ENCODE peak calls at places on chromosome 22, in nine cellular contexts. One of them, this sample, is unnamed.

GRCh38 chr22:36673821-36674220 is 29.7 kb downstream of the CACNG2 start:
- DNase-seq in lung: no peak
- DNase-seq in PC-9: no peak
- DNase-seq in neural progenitor cell: no peak
- DNase-seq in CD8-positive, alpha-beta memory T cell: no peak
- DNase-seq in cardiac muscle cell: no peak
- DNase-seq in CD8-positive, alpha-beta T cell: no peak
- DNase-seq in left ventricle myocardium inferior: no peak
- DNase-seq in uterus: no peak
- DNase-seq in this sample: no peak

GRCh38 chr22:37740455-37741311 is 43.8 kb downstream of the TRIOBP start:
- DNase-seq in lung: no peak
- DNase-seq in PC-9: no peak
- DNase-seq in neural progenitor cell: no peak
- DNase-seq in CD8-positive, alpha-beta memory T cell: peak; percentile 72
- DNase-seq in cardiac muscle cell: no peak
- DNase-seq in CD8-positive, alpha-beta T cell: no peak
- DNase-seq in left ventricle myocardium inferior: no peak
- DNase-seq in uterus: no peak
- DNase-seq in this sample: no peak

GRCh38 chr22:37998543-37998942 is 14.2 kb upstream of the SOX10 start:
- DNase-seq in lung: no peak
- DNase-seq in PC-9: no peak
- DNase-seq in neural progenitor cell: no peak
- DNase-seq in CD8-positive, alpha-beta memory T cell: no peak
- DNase-seq in cardiac muscle cell: no peak
- DNase-seq in CD8-positive, alpha-beta T cell: no peak
- DNase-seq in left ventricle myocardium inferior: no peak
- DNase-seq in uterus: no peak
- DNase-seq in this sample: no peak

GRCh38 chr22:37896181-37896592 is 9.9 kb upstream of the MICALL1 start:
- DNase-seq in lung: no peak
- DNase-seq in PC-9: peak; percentile 100
- DNase-seq in neural progenitor cell: no peak
- DNase-seq in CD8-positive, alpha-beta memory T cell: peak; percentile 55
- DNase-seq in cardiac muscle cell: peak; percentile 51
- DNase-seq in CD8-positive, alpha-beta T cell: peak; percentile 45
- DNase-seq in left ventricle myocardium inferior: no peak
- DNase-seq in uterus: no peak
- DNase-seq in this sample: peak; percentile 83

GRCh38 chr22:46070215-46070721 is 80.1 kb upstream of the PPARA start:
- DNase-seq in lung: peak; percentile 82
- DNase-seq in PC-9: peak; percentile 70
- DNase-seq in neural progenitor cell: peak; percentile 53
- DNase-seq in CD8-positive, alpha-beta memory T cell: no peak
- DNase-seq in cardiac muscle cell: peak; percentile 73
- DNase-seq in CD8-positive, alpha-beta T cell: no peak
- DNase-seq in left ventricle myocardium inferior: peak; percentile 84
- DNase-seq in uterus: peak; percentile 77
- DNase-seq in this sample: peak; percentile 28

GRCh38 chr22:37172266-37173245 is 15.5 kb downstream of the C1QTNF6 start:
- DNase-seq in lung: no peak
- DNase-seq in PC-9: no peak
- DNase-seq in neural progenitor cell: no peak
- DNase-seq in CD8-positive, alpha-beta memory T cell: no peak
- DNase-seq in cardiac muscle cell: no peak
- DNase-seq in CD8-positive, alpha-beta T cell: no peak
- DNase-seq in left ventricle myocardium inferior: no peak
- DNase-seq in uterus: peak; percentile 13
- DNase-seq in this sample: no peak

GRCh38 chr22:48798281-48799226 is 1029.1 kb downstream of the BRD1 start:
- DNase-seq in lung: no peak
- DNase-seq in PC-9: no peak
- DNase-seq in neural progenitor cell: no peak
- DNase-seq in CD8-positive, alpha-beta memory T cell: no peak
- DNase-seq in cardiac muscle cell: no peak
- DNase-seq in CD8-positive, alpha-beta T cell: no peak
- DNase-seq in left ventricle myocardium inferior: no peak
- DNase-seq in uterus: no peak
- DNase-seq in this sample: no peak

GRCh38 chr22:36328635-36329216 is 59.0 kb downstream of the MYH9 start:
- DNase-seq in lung: peak; percentile 57
- DNase-seq in PC-9: peak; percentile 50
- DNase-seq in neural progenitor cell: no peak
- DNase-seq in CD8-positive, alpha-beta memory T cell: no peak
- DNase-seq in cardiac muscle cell: peak; percentile 82
- DNase-seq in CD8-positive, alpha-beta T cell: no peak
- DNase-seq in left ventricle myocardium inferior: peak; percentile 63
- DNase-seq in uterus: peak; percentile 79
- DNase-seq in this sample: no peak

GRCh38 chr22:42937164-42937854 is 77.6 kb downstream of the PACSIN2 start:
- DNase-seq in lung: peak; percentile 76
- DNase-seq in PC-9: peak; percentile 89
- DNase-seq in neural progenitor cell: no peak
- DNase-seq in CD8-positive, alpha-beta memory T cell: no peak
- DNase-seq in cardiac muscle cell: peak; percentile 62
- DNase-seq in CD8-positive, alpha-beta T cell: no peak
- DNase-seq in left ventricle myocardium inferior: no peak
- DNase-seq in uterus: peak; percentile 34
- DNase-seq in this sample: peak; percentile 58

GRCh38 chr22:21068681-21069276 is 23.0 kb downstream of the LRRC74B start:
- DNase-seq in lung: no peak
- DNase-seq in PC-9: no peak
- DNase-seq in neural progenitor cell: peak; percentile 36
- DNase-seq in CD8-positive, alpha-beta memory T cell: no peak
- DNase-seq in cardiac muscle cell: no peak
- DNase-seq in CD8-positive, alpha-beta T cell: no peak
- DNase-seq in left ventricle myocardium inferior: no peak
- DNase-seq in uterus: no peak
- DNase-seq in this sample: no peak

GRCh38 chr22:17283423-17283822 is 64.2 kb upstream of the ADA2 start:
- DNase-seq in lung: no peak
- DNase-seq in PC-9: no peak
- DNase-seq in neural progenitor cell: no peak
- DNase-seq in CD8-positive, alpha-beta memory T cell: no peak
- DNase-seq in cardiac muscle cell: no peak
- DNase-seq in CD8-positive, alpha-beta T cell: no peak
- DNase-seq in left ventricle myocardium inferior: no peak
- DNase-seq in uterus: no peak
- DNase-seq in this sample: no peak

GRCh38 chr22:35690001-35690400 is 27.7 kb upstream of the APOL5 start:
- DNase-seq in lung: no peak
- DNase-seq in PC-9: no peak
- DNase-seq in neural progenitor cell: no peak
- DNase-seq in CD8-positive, alpha-beta memory T cell: no peak
- DNase-seq in cardiac muscle cell: no peak
- DNase-seq in CD8-positive, alpha-beta T cell: no peak
- DNase-seq in left ventricle myocardium inferior: no peak
- DNase-seq in uterus: no peak
- DNase-seq in this sample: no peak

GRCh38 chr22:42190274-42190673 is 59.7 kb upstream of the CYP2D6 start:
- DNase-seq in lung: no peak
- DNase-seq in PC-9: no peak
- DNase-seq in neural progenitor cell: no peak
- DNase-seq in CD8-positive, alpha-beta memory T cell: no peak
- DNase-seq in cardiac muscle cell: no peak
- DNase-seq in CD8-positive, alpha-beta T cell: no peak
- DNase-seq in left ventricle myocardium inferior: no peak
- DNase-seq in uterus: no peak
- DNase-seq in this sample: no peak

GRCh38 chr22:39229688-39230260 is 15.0 kb downstream of the PDGFB start:
- DNase-seq in lung: no peak
- DNase-seq in PC-9: no peak
- DNase-seq in neural progenitor cell: no peak
- DNase-seq in CD8-positive, alpha-beta memory T cell: no peak
- DNase-seq in cardiac muscle cell: no peak
- DNase-seq in CD8-positive, alpha-beta T cell: no peak
- DNase-seq in left ventricle myocardium inferior: no peak
- DNase-seq in uterus: no peak
- DNase-seq in this sample: no peak
- H3K36me3 ChIP-seq in lung: peaks cover 22% of the 10 kb centered on the region
- H3K36me3 ChIP-seq in PC-9: peaks cover 51% of the 10 kb centered on the region
- H3K36me3 ChIP-seq in neural progenitor cell: no peaks in the 10 kb centered on the region
- H3K36me3 ChIP-seq in CD8-positive, alpha-beta memory T cell: no peaks in the 10 kb centered on the region
- H3K36me3 ChIP-seq in cardiac muscle cell: peaks cover under 1% of the 10 kb centered on the region
- H3K36me3 ChIP-seq in CD8-positive, alpha-beta T cell: peaks cover 4% of the 10 kb centered on the region
- H3K36me3 ChIP-seq in left ventricle myocardium inferior: peaks cover 63% of the 10 kb centered on the region
- H3K36me3 ChIP-seq in uterus: no peaks in the 10 kb centered on the region
- H3K36me3 ChIP-seq in this sample: no peaks in the 10 kb centered on the region

DNA sequence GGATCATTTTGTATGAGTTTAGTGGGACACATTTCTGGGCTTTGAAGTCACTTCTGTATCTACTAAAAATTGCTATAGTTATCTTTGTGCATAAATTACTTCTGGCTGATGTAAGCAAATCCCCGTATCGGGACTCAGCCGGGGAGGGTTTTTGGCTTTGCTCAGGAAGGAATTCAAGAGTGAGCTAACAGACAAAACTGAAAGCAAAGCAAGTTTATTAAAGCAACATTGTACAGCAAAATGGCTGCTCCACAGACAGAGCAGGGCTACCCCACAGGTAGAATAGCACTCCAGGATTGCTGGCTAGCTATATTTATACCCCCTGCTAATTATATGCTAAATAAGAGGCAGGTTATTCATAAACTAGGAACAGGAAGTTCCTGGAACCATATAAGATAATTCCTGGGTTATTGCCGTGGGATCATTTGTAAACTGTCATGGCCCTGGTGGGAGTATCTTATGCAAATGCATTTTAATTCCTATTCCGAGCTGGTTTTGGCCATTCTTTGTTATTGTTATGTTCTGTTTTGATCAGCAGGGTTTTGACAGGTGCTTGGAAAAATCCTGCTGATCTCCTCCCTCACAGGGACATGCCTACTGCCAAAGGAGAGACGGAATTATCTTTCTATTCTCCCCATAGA is 15.2 kb downstream of the MIF start:
- DNase-seq in lung: no peak
- DNase-seq in PC-9: no peak
- DNase-seq in neural progenitor cell: no peak
- DNase-seq in CD8-positive, alpha-beta memory T cell: no peak
- DNase-seq in cardiac muscle cell: peak; percentile 52
- DNase-seq in CD8-positive, alpha-beta T cell: no peak
- DNase-seq in left ventricle myocardium inferior: no peak
- DNase-seq in uterus: no peak
- DNase-seq in this sample: peak; percentile 12
- H3K27ac ChIP-seq in lung: no peak overlapping the region
- H3K27ac ChIP-seq in PC-9: no peak overlapping the region
- H3K27ac ChIP-seq in neural progenitor cell: no peak overlapping the region
- H3K27ac ChIP-seq in CD8-positive, alpha-beta memory T cell: no peak overlapping the region
- H3K27ac ChIP-seq in cardiac muscle cell: no peak overlapping the region
- H3K27ac ChIP-seq in CD8-positive, alpha-beta T cell: no peak overlapping the region
- H3K27ac ChIP-seq in left ventricle myocardium inferior: no peak overlapping the region
- H3K27ac ChIP-seq in uterus: peak overlapping the region; percentile 18
- H3K27ac ChIP-seq in this sample: no peak overlapping the region

DNA sequence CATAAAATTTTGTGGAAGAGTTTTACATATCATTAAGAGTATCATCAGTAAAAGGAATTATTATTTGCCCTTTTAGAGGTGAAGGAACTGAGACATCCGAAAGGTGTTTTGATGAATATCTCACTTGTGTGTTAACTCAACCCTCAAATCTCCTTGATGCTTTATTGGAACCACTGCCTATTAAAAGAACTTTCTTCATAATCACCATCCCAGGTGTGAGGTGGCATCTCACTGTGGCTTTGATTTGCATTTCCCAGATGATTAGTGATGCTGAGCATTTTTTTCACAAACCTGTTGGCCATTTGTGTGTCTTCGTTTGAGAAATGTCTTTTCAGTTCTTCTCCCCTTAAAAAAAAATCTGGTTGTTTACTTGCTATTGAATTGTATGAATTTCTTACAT is 134.0 kb upstream of the SYN3 start:
- DNase-seq in lung: no peak
- DNase-seq in PC-9: no peak
- DNase-seq in neural progenitor cell: no peak
- DNase-seq in CD8-positive, alpha-beta memory T cell: no peak
- DNase-seq in cardiac muscle cell: no peak
- DNase-seq in CD8-positive, alpha-beta T cell: no peak
- DNase-seq in left ventricle myocardium inferior: no peak
- DNase-seq in uterus: no peak
- DNase-seq in this sample: peak; percentile 21
- H3K36me3 ChIP-seq in lung: no peaks in the 10 kb centered on the region
- H3K36me3 ChIP-seq in PC-9: no peaks in the 10 kb centered on the region
- H3K36me3 ChIP-seq in neural progenitor cell: no peaks in the 10 kb centered on the region
- H3K36me3 ChIP-seq in CD8-positive, alpha-beta memory T cell: no peaks in the 10 kb centered on the region
- H3K36me3 ChIP-seq in cardiac muscle cell: no peaks in the 10 kb centered on the region
- H3K36me3 ChIP-seq in CD8-positive, alpha-beta T cell: no peaks in the 10 kb centered on the region
- H3K36me3 ChIP-seq in left ventricle myocardium inferior: no peaks in the 10 kb centered on the region
- H3K36me3 ChIP-seq in uterus: peaks cover 3% of the 10 kb centered on the region
- H3K36me3 ChIP-seq in this sample: no peaks in the 10 kb centered on the region

GRCh38 chr22:23856721-23857605 is 712 bp upstream of the SLC2A11 start:
- DNase-seq in lung: no peak
- DNase-seq in PC-9: peak; percentile 90
- DNase-seq in neural progenitor cell: peak; percentile 75
- DNase-seq in CD8-positive, alpha-beta memory T cell: peak; percentile 15
- DNase-seq in cardiac muscle cell: peak; percentile 50
- DNase-seq in CD8-positive, alpha-beta T cell: no peak
- DNase-seq in left ventricle myocardium inferior: no peak
- DNase-seq in uterus: no peak
- DNase-seq in this sample: peak; percentile 49
- H3K27ac ChIP-seq in lung: peak overlapping the region; percentile 86
- H3K27ac ChIP-seq in PC-9: peak overlapping the region; percentile 86
- H3K27ac ChIP-seq in neural progenitor cell: no peak overlapping the region
- H3K27ac ChIP-seq in CD8-positive, alpha-beta memory T cell: peak overlapping the region; percentile 73
- H3K27ac ChIP-seq in cardiac muscle cell: peak overlapping the region; percentile 88
- H3K27ac ChIP-seq in CD8-positive, alpha-beta T cell: peak overlapping the region; percentile 67
- H3K27ac ChIP-seq in left ventricle myocardium inferior: peak overlapping the region; percentile 97
- H3K27ac ChIP-seq in uterus: peak overlapping the region; percentile 83
- H3K27ac ChIP-seq in this sample: peak overlapping the region; percentile 80

GRCh38 chr22:24338701-24339451 is 68.2 kb downstream of the SPECC1L start:
- DNase-seq in lung: no peak
- DNase-seq in PC-9: peak; percentile 82
- DNase-seq in neural progenitor cell: peak; percentile 30
- DNase-seq in CD8-positive, alpha-beta memory T cell: no peak
- DNase-seq in cardiac muscle cell: no peak
- DNase-seq in CD8-positive, alpha-beta T cell: no peak
- DNase-seq in left ventricle myocardium inferior: no peak
- DNase-seq in uterus: no peak
- DNase-seq in this sample: no peak

GRCh38 chr22:24339452-24339747 is 68.8 kb downstream of the SPECC1L start:
- DNase-seq in lung: no peak
- DNase-seq in PC-9: no peak
- DNase-seq in neural progenitor cell: no peak
- DNase-seq in CD8-positive, alpha-beta memory T cell: no peak
- DNase-seq in cardiac muscle cell: no peak
- DNase-seq in CD8-positive, alpha-beta T cell: no peak
- DNase-seq in left ventricle myocardium inferior: no peak
- DNase-seq in uterus: no peak
- DNase-seq in this sample: no peak

GRCh38 chr22:24337894-24338645 is 67.4 kb downstream of the SPECC1L start:
- DNase-seq in lung: no peak
- DNase-seq in PC-9: no peak
- DNase-seq in neural progenitor cell: no peak
- DNase-seq in CD8-positive, alpha-beta memory T cell: no peak
- DNase-seq in cardiac muscle cell: no peak
- DNase-seq in CD8-positive, alpha-beta T cell: no peak
- DNase-seq in left ventricle myocardium inferior: no peak
- DNase-seq in uterus: no peak
- DNase-seq in this sample: no peak

GRCh38 chr22:24341657-24342056 is 71.0 kb downstream of the SPECC1L start:
- DNase-seq in lung: no peak
- DNase-seq in PC-9: no peak
- DNase-seq in neural progenitor cell: no peak
- DNase-seq in CD8-positive, alpha-beta memory T cell: no peak
- DNase-seq in cardiac muscle cell: no peak
- DNase-seq in CD8-positive, alpha-beta T cell: no peak
- DNase-seq in left ventricle myocardium inferior: no peak
- DNase-seq in uterus: no peak
- DNase-seq in this sample: no peak
- H3K36me3 ChIP-seq in lung: peaks cover 15% of the 10 kb centered on the region
- H3K36me3 ChIP-seq in PC-9: peaks cover 34% of the 10 kb centered on the region
- H3K36me3 ChIP-seq in neural progenitor cell: peaks cover 19% of the 10 kb centered on the region
- H3K36me3 ChIP-seq in CD8-positive, alpha-beta memory T cell: peaks cover 38% of the 10 kb centered on the region
- H3K36me3 ChIP-seq in cardiac muscle cell: peaks cover 52% of the 10 kb centered on the region
- H3K36me3 ChIP-seq in CD8-positive, alpha-beta T cell: peaks cover 34% of the 10 kb centered on the region
- H3K36me3 ChIP-seq in left ventricle myocardium inferior: peaks cover 74% of the 10 kb centered on the region
- H3K36me3 ChIP-seq in uterus: no peaks in the 10 kb centered on the region
- H3K36me3 ChIP-seq in this sample: peaks cover 4% of the 10 kb centered on the region

GRCh38 chr22:19903513-19903912 is 38.1 kb upstream of the COMT start:
- DNase-seq in lung: no peak
- DNase-seq in PC-9: no peak
- DNase-seq in neural progenitor cell: no peak
- DNase-seq in CD8-positive, alpha-beta memory T cell: no peak
- DNase-seq in cardiac muscle cell: no peak
- DNase-seq in CD8-positive, alpha-beta T cell: no peak
- DNase-seq in left ventricle myocardium inferior: no peak
- DNase-seq in uterus: no peak
- DNase-seq in this sample: no peak
- H3K27ac ChIP-seq in lung: no peak overlapping the region
- H3K27ac ChIP-seq in PC-9: no peak overlapping the region
- H3K27ac ChIP-seq in neural progenitor cell: no peak overlapping the region
- H3K27ac ChIP-seq in CD8-positive, alpha-beta memory T cell: no peak overlapping the region
- H3K27ac ChIP-seq in cardiac muscle cell: no peak overlapping the region
- H3K27ac ChIP-seq in CD8-positive, alpha-beta T cell: no peak overlapping the region
- H3K27ac ChIP-seq in left ventricle myocardium inferior: no peak overlapping the region
- H3K27ac ChIP-seq in uterus: no peak overlapping the region
- H3K27ac ChIP-seq in this sample: no peak overlapping the region